ENCODE peak calls at places on chromosomes 6 and 20, in six cellular contexts. T, V, F, Q, W and Y are unnamed samples.

GRCh38 chr6:30260036-30260504 is 46.9 kb upstream of the TRIM26 start:
- DNase-seq in F (peak), Q (no peak), V (no peak), T (peak), W (no peak), Y (no peak)

GRCh38 chr6:51335543-51335942 is 516.9 kb downstream of the TFAP2B start:
- DNase-seq in V (no peak), T (no peak), W (no peak), Q (no peak), F (no peak), Y (no peak)

GRCh38 chr6:170093276-170093657 is 197.6 kb downstream of the DLL1 start:
- DNase-seq in F (no peak), T (peak), V (no peak), Q (peak), W (no peak), Y (peak)

GRCh38 chr6:63923139-63923739 is 287.6 kb downstream of the PHF3 start:
- DNase-seq in W (peak), F (no peak), Q (no peak), T (no peak), V (no peak), Y (no peak)

GRCh38 chr6:143559101-143559500 is 47.6 kb upstream of the FUCA2 start:
- DNase-seq in Q (no peak), F (no peak), V (no peak), T (no peak), W (no peak), Y (no peak)

GRCh38 chr6:87923389-87924050 is 124.1 kb upstream of the SPACA1 start:
- DNase-seq in Q (no peak), F (no peak), V (no peak), W (no peak), T (no peak), Y (no peak)

GRCh38 chr6:165634486-165634885 is 28.6 kb downstream of the PDE10A start:
- DNase-seq in V (no peak), T (no peak), Q (no peak), F (no peak), W (no peak), Y (no peak)

GRCh38 chr20:8778387-8778786 is 290.5 kb upstream of the PLCB4 start:
- DNase-seq in V (no peak), T (no peak), Q (no peak), W (no peak), F (no peak), Y (no peak)

GRCh38 chr20:5919634-5920544 is 30.4 kb downstream of the TRMT6 start:
- DNase-seq in W (peak), F (no peak), V (no peak), Q (no peak), T (no peak), Y (no peak)

GRCh38 chr6:91719414-91719813 is 1132.5 kb upstream of the MAP3K7 start:
- DNase-seq in V (no peak), W (no peak), F (no peak), Q (no peak), T (no peak), Y (no peak)

GRCh38 chr6:19892250-19892649 is 55.1 kb downstream of the ID4 start:
- DNase-seq in T (peak), V (no peak), W (peak), F (peak), Q (no peak), Y (no peak)

GRCh38 chr6:88619951-88620350 is 343.5 kb downstream of the RNGTT start:
- DNase-seq in W (no peak), V (no peak), Q (no peak), T (no peak), F (no peak), Y (no peak)

GRCh38 chr6:116476021-116476678 is 15.0 kb downstream of the CALHM6 start:
- DNase-seq in V (no peak), Q (no peak), T (no peak), W (no peak), F (no peak), Y (peak)

GRCh38 chr6:160260283-160261119 is 1.9 kb upstream of the SLC22A2 start:
- DNase-seq in F (no peak), Q (no peak), W (peak), T (no peak), V (no peak), Y (no peak)

GRCh38 chr20:50121858-50122271 is 8.9 kb upstream of the UBE2V1 start:
- DNase-seq in Q (no peak), F (no peak), W (no peak), T (no peak), V (no peak), Y (no peak)

GRCh38 chr6:111057074-111057752 is 30.1 kb upstream of the SLC16A10 start:
- DNase-seq in T (no peak), V (no peak), F (no peak), W (peak), Q (no peak), Y (no peak)

GRCh38 chr6:75279418-75279817 is 5.2 kb downstream of the TMEM30A start:
- DNase-seq in T (no peak), V (no peak), F (no peak), W (no peak), Q (no peak), Y (no peak)

GRCh38 chr6:4413073-4413472 is 277.7 kb upstream of the ECI2 start:
- DNase-seq in T (no peak), F (no peak), V (no peak), Q (no peak), W (no peak), Y (no peak)

GRCh38 chr6:111540971-111541719 is 58.1 kb upstream of the REV3L start:
- DNase-seq in W (no peak), F (no peak), Q (no peak), V (no peak), T (no peak), Y (no peak)

GRCh38 chr20:46011631-46012482 is 3.1 kb downstream of the MMP9 start:
- DNase-seq in F (no peak), V (no peak), W (no peak), T (peak), Q (no peak), Y (peak)

GRCh38 chr6:109381007-109381746 is 1.1 kb downstream of the CD164 start:
- DNase-seq in F (no peak), T (no peak), Q (no peak), W (peak), V (no peak), Y (no peak)

GRCh38 chr6:7140631-7141366 is 33.0 kb downstream of the RREB1 start:
- DNase-seq in F (peak), Q (peak), V (peak), W (peak), T (peak), Y (peak)

GRCh38 chr6:7142228-7142801 is 34.6 kb downstream of the RREB1 start:
- DNase-seq in W (no peak), F (no peak), V (peak), T (no peak), Q (no peak), Y (no peak)

GRCh38 chr6:7145269-7146078 is 37.7 kb downstream of the RREB1 start:
- DNase-seq in Q (no peak), V (no peak), T (no peak), F (no peak), W (peak), Y (no peak)

GRCh38 chr6:7144810-7145209 is 37.0 kb downstream of the RREB1 start:
- DNase-seq in F (no peak), W (no peak), Q (no peak), T (no peak), V (no peak), Y (no peak)

DNA sequence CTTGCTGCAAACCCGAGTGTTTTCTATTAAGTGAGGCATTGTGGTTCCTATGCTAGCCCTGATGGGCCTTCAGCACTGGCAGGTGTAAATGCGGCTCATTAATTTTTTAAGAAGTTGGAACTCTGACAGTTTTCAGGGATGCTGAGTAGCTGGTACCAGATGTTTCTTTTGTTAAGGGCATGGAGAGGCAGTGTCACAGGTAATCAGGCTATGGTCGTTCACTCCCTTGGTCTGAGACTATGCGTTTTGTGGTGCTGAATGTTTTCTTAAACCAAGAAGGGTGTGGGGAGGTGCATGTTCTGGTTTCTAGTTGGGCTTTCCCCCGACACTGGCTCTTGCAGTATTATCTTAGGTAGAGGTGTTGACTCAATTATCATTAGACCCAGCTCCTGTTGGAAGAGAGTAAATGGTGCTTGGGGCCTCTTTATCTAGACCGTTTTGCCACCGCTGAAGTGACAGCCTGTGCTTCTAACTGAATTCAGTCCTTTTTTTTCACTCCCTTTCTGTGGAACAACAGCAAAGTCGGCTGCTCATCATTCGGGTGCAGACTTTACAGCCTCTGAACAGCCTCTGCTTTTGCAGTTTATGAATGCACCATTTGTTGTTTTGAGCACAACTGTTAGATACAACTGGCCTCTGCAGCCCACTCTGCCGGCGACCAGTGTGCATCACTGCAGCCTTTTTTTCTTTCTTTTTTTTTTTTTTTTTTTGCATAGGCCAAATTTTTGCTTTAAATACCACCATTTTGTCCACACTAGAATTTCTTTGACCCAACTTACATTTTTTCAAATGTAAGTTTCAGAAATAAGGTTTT is 35.6 kb downstream of the RREB1 start:
- DNase-seq in Q (peak), F (no peak), W (no peak), T (no peak), V (peak), Y (no peak)
- TF ChIP-seq CTCF in Q (peak), F (no peak), W (no peak), T (no peak), V (peak), Y (no peak)

GRCh38 chr6:1987640-1988039 is 257.8 kb downstream of the GMDS start:
- DNase-seq in V (no peak), W (peak), F (no peak), Q (no peak), T (no peak), Y (no peak)
- TF ChIP-seq CTCF in V (no peak), W (no peak), F (no peak), Q (no peak), T (no peak), Y (no peak)

DNA sequence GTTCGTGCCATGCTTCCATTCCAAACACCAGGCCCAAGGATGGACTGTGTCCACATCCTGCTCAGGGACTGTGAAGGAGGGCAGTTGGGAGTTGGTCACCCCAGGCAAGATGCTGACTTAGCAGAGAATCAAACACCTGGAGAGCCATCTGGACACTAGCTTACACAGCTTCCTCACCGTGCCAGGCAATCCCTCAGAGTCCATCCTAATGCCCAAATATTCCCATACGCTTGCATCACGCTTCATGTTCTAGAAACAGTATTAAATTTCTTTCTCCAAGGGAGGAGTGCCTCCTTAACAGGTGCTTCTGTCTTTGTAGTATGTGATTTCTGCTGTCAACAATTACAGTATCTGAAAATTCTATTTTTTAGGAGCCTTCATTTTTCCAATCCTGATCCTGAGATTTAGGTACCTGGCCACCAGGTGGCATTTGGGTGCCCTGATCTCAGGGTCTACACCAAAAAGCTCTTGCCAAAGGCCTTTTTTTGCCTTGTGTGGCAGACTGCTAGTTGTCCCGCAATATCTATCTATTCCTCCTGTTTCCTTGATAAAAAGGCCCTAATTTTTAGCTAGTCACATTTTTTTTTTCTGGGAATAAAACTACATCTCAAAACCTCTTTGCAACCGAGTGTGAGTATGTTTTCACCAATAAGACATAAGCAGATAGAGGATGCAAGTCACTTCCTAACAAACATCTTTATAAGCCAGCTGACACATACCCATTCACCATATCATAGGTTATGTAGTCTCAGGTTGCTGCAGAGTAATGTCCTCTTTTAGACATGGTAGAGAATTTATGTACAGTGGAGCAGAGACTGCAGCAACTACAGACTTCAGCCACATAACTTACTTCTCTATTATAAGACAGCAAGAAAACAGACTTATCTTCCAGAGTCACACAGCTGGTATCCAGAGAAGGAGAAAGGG is 85.0 kb downstream of the PREP start:
- DNase-seq in F (no peak), W (no peak), Q (no peak), V (no peak), T (no peak), Y (no peak)
- TF ChIP-seq CTCF in F (peak), W (peak), Q (no peak), V (peak), T (peak), Y (peak)

GRCh38 chr6:93496548-93496947 is 77.2 kb upstream of the EPHA7 start:
- DNase-seq in Q (no peak), V (no peak), W (no peak), F (no peak), T (no peak), Y (no peak)
- TF ChIP-seq CTCF in Q (no peak), V (no peak), W (no peak), F (no peak), T (no peak), Y (no peak)

GRCh38 chr6:32239462-32239861 is 15.6 kb upstream of the NOTCH4 start:
- DNase-seq in V (no peak), Q (no peak), F (no peak), T (no peak), W (no peak), Y (no peak)

GRCh38 chr6:32244946-32245398 is 21.1 kb upstream of the NOTCH4 start:
- DNase-seq in Q (peak), V (no peak), T (peak), W (peak), F (peak), Y (peak)

GRCh38 chr6:32244270-32244669 is 20.4 kb upstream of the NOTCH4 start:
- DNase-seq in F (no peak), T (no peak), V (no peak), W (no peak), Q (no peak), Y (no peak)

GRCh38 chr6:32240686-32241085 is 16.8 kb upstream of the NOTCH4 start:
- DNase-seq in V (no peak), Q (no peak), W (no peak), T (no peak), F (no peak), Y (no peak)
- TF ChIP-seq CTCF in V (no peak), Q (no peak), W (no peak), T (no peak), F (no peak), Y (no peak)

GRCh38 chr6:128993161-128993560 is 110.2 kb downstream of the LAMA2 start:
- DNase-seq in V (no peak), T (no peak), Q (no peak), W (no peak), F (no peak), Y (no peak)

GRCh38 chr6:128997880-128998279 is 114.9 kb downstream of the LAMA2 start:
- DNase-seq in Q (no peak), F (no peak), V (no peak), T (no peak), W (no peak), Y (no peak)
- TF ChIP-seq CTCF in Q (no peak), F (no peak), V (no peak), T (no peak), W (no peak), Y (no peak)